ENCODE peak calls at places on chromosomes 13 and 19, in seven cellular contexts. M, V, I, T, K, J and A are unnamed samples.

GRCh38 chr13:47437411-47437810 is 540.6 kb upstream of the HTR2A start:
- DNase-seq in J (no peak), K (peak), V (no peak), T (no peak), M (no peak), I (no peak), A (no peak)

GRCh38 chr13:24086642-24087041 is 73.9 kb upstream of the SPATA13 start:
- DNase-seq in I (no peak), V (peak), K (no peak), M (no peak), J (no peak), T (no peak), A (no peak)

GRCh38 chr13:24632382-24633121 is 47.7 kb upstream of the ATP12A start:
- DNase-seq in K (no peak), M (no peak), T (no peak), V (no peak), J (no peak), I (no peak), A (peak)

GRCh38 chr19:398719-399118 is 10.2 kb downstream of the C2CD4C start:
- DNase-seq in T (no peak), M (peak), V (peak), J (no peak), I (no peak), K (no peak), A (peak)

GRCh38 chr19:590396-590745 is 690 bp downstream of the HCN2 start:
- DNase-seq in T (no peak), K (peak), I (no peak), J (no peak), M (no peak), V (no peak), A (no peak)

GRCh38 chr13:76473552-76474134 is 412.6 kb downstream of the KCTD12 start:
- DNase-seq in T (peak), J (peak), I (peak), V (peak), K (peak), M (peak), A (peak)

GRCh38 chr13:102873653-102874052 is 27.8 kb downstream of the ERCC5 start:
- DNase-seq in T (no peak), M (no peak), J (no peak), I (no peak), K (no peak), V (no peak), A (no peak)

GRCh38 chr19:55179570-55180484 is at the start of gene SYT5:
- DNase-seq in M (no peak), J (no peak), K (no peak), I (peak), V (peak), T (no peak), A (no peak)

GRCh38 chr19:1495051-1495798 is 4.2 kb downstream of the REEP6 start:
- DNase-seq in M (no peak), V (no peak), I (no peak), T (no peak), J (no peak), K (no peak), A (no peak)

GRCh38 chr19:41226053-41226873 is 7.2 kb downstream of the AXL start:
- DNase-seq in I (peak), J (peak), V (peak), K (peak), M (peak), T (peak), A (peak)

GRCh38 chr13:75384881-75385707 is 96.9 kb downstream of the TBC1D4 start:
- DNase-seq in V (no peak), J (no peak), I (peak), K (no peak), M (no peak), T (no peak), A (no peak)

GRCh38 chr13:24651718-24652345 is 28.4 kb upstream of the ATP12A start:
- DNase-seq in V (no peak), T (no peak), M (no peak), I (no peak), J (no peak), K (no peak), A (no peak)

GRCh38 chr13:52159159-52159982 is at the start of gene NEK3:
- DNase-seq in M (peak), T (peak), I (peak), K (peak), J (peak), V (peak), A (peak)

GRCh38 chr19:19475845-19476828 is 39.2 kb downstream of the TSSK6 start:
- DNase-seq in T (no peak), I (peak), J (no peak), V (no peak), K (no peak), M (no peak), A (no peak)

GRCh38 chr13:21719463-21719862 is 48.6 kb downstream of the FGF9 start:
- DNase-seq in T (no peak), M (no peak), K (no peak), I (no peak), J (no peak), V (no peak), A (no peak)

GRCh38 chr19:14544977-14545715 is 15.8 kb downstream of the TECR start:
- DNase-seq in T (no peak), K (no peak), V (no peak), M (peak), I (peak), J (no peak), A (no peak)

GRCh38 chr19:35126624-35126959 is 8.3 kb downstream of the LGI4 start:
- DNase-seq in M (no peak), I (no peak), V (peak), K (no peak), T (no peak), J (no peak), A (no peak)

GRCh38 chr13:110109910-110110309 is 197.0 kb downstream of the COL4A1 start:
- DNase-seq in V (peak), T (no peak), K (peak), M (no peak), J (no peak), I (peak), A (peak)

GRCh38 chr13:110108348-110109139 is 198.4 kb downstream of the COL4A1 start:
- DNase-seq in I (peak), M (peak), J (peak), T (peak), K (peak), V (peak), A (peak)

GRCh38 chr13:110109140-110109783 is 197.7 kb downstream of the COL4A1 start:
- DNase-seq in J (no peak), T (no peak), M (no peak), I (no peak), K (no peak), V (no peak), A (no peak)

GRCh38 chr13:110106726-110107125 is 200.2 kb downstream of the COL4A1 start:
- DNase-seq in V (peak), J (no peak), T (no peak), I (peak), K (no peak), M (no peak), A (no peak)

DNA sequence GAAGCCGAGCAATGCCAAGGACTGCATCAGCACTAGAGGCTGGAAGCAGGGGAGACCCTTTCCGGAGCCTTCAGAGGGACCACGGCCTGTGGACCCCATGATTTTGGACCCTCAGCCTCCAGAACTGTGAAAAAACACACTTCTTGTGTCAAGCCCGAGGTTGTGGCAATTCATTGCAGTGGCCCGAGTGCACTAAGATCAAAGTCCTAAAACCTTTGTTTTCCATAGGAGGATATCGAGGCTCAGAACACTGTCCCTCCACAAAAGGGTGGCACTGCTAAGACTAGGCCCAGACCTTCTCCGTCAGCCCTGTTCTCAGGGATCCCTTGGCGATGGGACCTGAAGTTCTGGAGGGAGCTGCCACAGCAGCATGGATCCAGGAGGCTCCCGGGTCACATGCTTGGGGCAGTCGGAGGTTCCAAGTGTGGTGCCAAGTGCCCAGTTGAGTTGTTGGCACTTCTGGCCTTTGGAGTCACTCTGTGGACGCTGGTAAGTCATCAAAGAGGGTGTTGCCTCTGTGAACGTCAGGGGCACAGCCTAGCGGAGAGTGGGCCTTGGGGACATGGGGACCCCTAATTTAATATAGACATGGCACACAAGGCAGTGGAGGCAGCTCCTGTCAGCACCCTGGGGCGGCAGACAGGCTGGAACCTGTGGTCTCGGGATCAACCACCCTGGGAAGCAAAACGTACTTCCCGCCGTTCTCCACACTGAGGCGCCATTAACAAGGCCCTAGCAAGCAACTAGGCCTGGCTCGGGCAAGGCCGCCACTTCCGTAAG is 199.2 kb downstream of the COL4A1 start:
- DNase-seq in M (no peak), K (no peak), V (no peak), I (no peak), T (no peak), J (no peak), A (no peak)
- TF ChIP-seq CTCF in M (no peak), K (peak), V (no peak), I (no peak), T (no peak), J (no peak), A (no peak)

DNA sequence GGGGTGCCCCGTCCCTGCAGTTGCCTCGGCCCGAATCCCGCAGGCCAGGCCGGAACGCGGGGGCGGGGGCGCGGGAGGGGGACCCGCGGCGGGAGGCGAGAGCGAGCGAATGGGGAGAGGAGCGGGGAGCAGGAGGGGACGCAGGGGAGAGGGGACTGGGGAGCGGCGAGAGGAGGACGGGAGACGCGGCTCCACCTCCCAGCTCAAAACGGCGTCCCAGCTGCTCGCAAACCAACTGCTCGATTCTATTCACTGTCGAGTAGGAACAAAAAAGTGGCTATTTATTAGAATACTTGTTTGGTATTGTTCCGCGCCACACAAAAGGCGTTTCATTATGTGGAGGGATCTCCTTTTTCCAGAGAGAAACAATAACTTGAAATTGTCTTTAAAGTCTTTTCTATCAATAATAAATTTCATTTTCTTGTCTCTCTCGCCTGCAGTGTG is 10.6 kb upstream of the SOX1 start:
- DNase-seq in M (no peak), K (no peak), J (no peak), T (no peak), V (no peak), I (no peak), A (no peak)
- H3K4me3 ChIP-seq in M (no peak), K (no peak), J (peak), T (no peak), V (no peak), I (no peak), A (no peak)

DNA sequence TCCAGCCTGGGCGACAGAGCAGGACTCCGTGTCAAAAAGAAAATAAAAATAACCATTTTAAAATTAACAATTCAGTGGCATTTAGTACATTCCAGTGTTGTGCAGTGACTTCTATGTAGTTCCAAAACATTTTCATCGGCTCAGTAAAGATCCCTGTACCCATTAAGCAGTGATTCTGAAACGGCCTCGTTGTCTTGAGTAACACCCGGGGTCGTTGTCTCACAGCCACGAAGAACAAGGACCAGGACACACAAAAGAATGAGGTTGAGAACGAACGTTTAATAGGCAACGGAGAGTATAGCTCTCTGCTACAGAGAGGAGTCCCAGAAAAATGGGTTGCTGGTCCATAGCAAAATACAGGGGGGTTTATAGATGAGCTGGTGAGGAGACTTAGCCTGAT is 2.4 kb upstream of the TMED1 start:
- DNase-seq in T (no peak), V (no peak), K (no peak), M (no peak), I (no peak), J (no peak), A (no peak)
- TF ChIP-seq POLR2A in T (no peak), V (no peak), K (no peak), M (no peak), I (no peak), J (no peak), A (no peak)

GRCh38 chr19:50059045-50059444 is 33.2 kb downstream of the ZNF473 start:
- DNase-seq in M (no peak), T (no peak), K (no peak), V (no peak), J (no peak), I (no peak), A (no peak)

GRCh38 chr19:50061650-50062049 is 35.8 kb downstream of the ZNF473 start:
- DNase-seq in M (no peak), J (no peak), T (no peak), I (peak), K (no peak), V (no peak), A (no peak)

GRCh38 chr19:50060107-50060506 is 34.3 kb downstream of the ZNF473 start:
- DNase-seq in K (no peak), V (no peak), J (no peak), M (no peak), I (no peak), T (no peak), A (no peak)

GRCh38 chr19:50053119-50053518 is 27.3 kb downstream of the ZNF473 start:
- DNase-seq in I (no peak), T (no peak), J (no peak), K (no peak), V (no peak), M (no peak), A (no peak)

GRCh38 chr19:50058425-50058824 is 32.6 kb downstream of the ZNF473 start:
- DNase-seq in V (no peak), I (no peak), T (no peak), J (no peak), K (no peak), M (no peak), A (no peak)
- TF ChIP-seq CTCF in V (no peak), I (no peak), T (no peak), J (no peak), K (no peak), M (no peak), A (no peak)